ENCODE peak calls at places on chromosomes 11 and 22, in nine cellular contexts. Y, G, D, W, X, Q, T, H and O are unnamed samples.

GRCh38 chr11:71115770-71116434 is 136.5 kb downstream of the SHANK2 start:
- DNase-seq in Y (no peak), G (no peak), D (no peak), W (no peak), X (no peak), Q (no peak), T (no peak), H (no peak), O (no peak)

GRCh38 chr22:39327995-39328754 is 8.8 kb upstream of the RPL3 start:
- DNase-seq in Y (no peak), G (no peak), D (no peak), W (no peak), X (no peak), Q (peak; percentile 22), T (no peak), H (no peak), O (no peak)

GRCh38 chr11:15969701-15970329 is 386.5 kb downstream of the SOX6 start:
- DNase-seq in Y (no peak), G (no peak), D (peak; percentile 99), W (no peak), X (no peak), Q (peak; percentile 59), T (no peak), H (no peak), O (no peak)

GRCh38 chr11:68014157-68014965 is 4.2 kb downstream of the ALDH3B1 start:
- DNase-seq in Y (peak; percentile 80), G (no peak), D (peak; percentile 75), W (peak; percentile 89), X (no peak), Q (peak; percentile 77), T (no peak), H (no peak), O (peak; percentile 63)

GRCh38 chr11:12042215-12042676 is 33.8 kb upstream of the DKK3 start:
- DNase-seq in Y (no peak), G (no peak), D (peak; percentile 97), W (no peak), X (no peak), Q (peak; percentile 94), T (no peak), H (no peak), O (no peak)

GRCh38 chr11:116335891-116336290 is 436.9 kb downstream of the BUD13 start:
- DNase-seq in Y (no peak), G (no peak), D (no peak), W (no peak), X (no peak), Q (no peak), T (no peak), H (no peak), O (no peak)

GRCh38 chr11:34830648-34831047 is 85.5 kb downstream of the APIP start:
- DNase-seq in Y (no peak), G (peak; percentile 55), D (no peak), W (no peak), X (peak; percentile 66), Q (no peak), T (no peak), H (no peak), O (no peak)

GRCh38 chr11:17445240-17445795 is 31.3 kb downstream of the ABCC8 start:
- DNase-seq in Y (no peak), G (no peak), D (no peak), W (no peak), X (no peak), Q (no peak), T (no peak), H (no peak), O (no peak)

GRCh38 chr22:45907996-45908395 is 69.0 kb downstream of the WNT7B start:
- DNase-seq in Y (no peak), G (no peak), D (no peak), W (no peak), X (no peak), Q (no peak), T (no peak), H (no peak), O (no peak)

DNA sequence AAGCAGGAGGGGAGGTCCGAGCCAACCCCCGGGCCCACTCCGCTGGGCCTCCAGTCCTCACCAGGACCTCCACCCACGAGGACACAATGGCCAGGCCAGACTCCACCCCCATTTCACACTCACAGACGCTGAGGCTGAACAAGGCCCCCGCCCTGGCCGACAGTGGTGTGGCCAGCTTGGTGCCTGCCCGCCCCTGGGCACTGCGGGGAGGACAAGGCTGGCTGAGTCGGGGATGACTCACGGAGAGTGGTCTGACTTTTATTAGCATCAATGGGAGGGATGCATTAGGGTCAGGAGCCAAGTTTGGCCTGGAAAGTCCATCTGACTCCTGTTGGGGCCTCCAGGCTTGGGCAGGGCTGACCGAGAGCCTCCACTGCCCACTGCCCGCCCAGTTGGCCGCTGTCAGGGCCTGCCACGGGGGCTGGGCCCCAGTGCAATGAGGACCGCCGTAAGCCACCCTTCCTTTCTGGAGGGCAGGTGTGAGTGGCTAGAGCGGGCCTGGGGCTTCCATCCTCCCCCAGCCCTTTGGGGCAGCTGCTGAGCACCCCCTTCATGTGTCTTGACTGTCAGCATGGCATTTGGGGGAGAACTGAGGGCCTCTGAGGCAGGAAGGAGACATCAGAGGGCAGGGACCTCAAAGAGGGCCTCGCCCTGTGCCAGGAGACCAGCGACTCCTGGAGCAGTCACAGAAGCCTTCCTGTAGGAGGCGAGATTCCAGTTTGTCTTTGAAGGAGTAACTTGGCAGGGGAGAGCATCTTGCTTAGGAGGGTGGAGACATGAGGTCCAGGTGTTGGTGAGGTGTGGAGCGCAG is 10.6 kb downstream of the TSPAN32 start:
- DNase-seq in Y (no peak), G (no peak), D (peak; percentile 20), W (no peak), X (peak; percentile 63), Q (peak; percentile 16), T (no peak), H (no peak), O (peak; percentile 56)
- TF ChIP-seq CTCF in Y (no peak), G (no peak), D (no peak), W (no peak), X (no peak), Q (no peak), T (no peak), H (no peak), O (no peak)

DNA sequence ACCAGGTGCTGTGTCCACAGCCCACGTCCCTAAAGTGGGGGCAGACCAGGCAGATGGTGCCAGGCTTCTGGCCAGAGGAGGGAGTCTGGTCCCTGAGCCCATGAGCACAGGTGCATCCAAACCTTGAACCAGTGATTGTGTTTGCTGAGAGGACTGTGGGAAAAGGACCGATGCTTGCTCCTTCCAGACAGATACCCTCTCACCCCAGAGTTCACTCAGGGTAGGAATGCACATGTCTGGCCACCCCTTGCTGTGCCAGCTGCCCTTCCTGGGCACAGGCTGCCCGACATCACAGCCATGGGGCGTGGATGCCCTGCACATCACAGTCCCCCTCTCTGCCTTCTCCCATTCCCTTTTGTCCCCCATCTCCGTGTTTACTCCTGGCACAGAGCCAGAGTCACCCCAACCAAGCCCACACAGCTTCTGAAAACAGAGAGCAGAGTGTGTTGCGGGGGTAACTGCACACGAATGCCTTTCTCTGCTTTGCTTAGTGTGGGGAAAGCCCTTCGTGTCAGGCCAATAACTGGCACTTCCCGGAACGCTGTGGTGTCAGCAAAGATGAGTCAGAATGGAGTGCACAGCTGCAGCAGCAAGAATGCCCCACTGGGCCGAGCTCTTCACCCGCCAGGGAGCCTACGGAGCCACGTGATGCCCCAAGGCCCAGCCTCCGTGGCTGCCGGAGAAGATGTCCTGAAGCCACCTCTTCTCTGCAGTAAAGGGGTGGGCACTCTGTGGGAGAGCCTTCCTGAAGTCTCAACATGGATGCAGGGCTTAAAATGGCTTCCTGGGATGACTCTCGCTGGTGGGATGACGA is 7.6 kb downstream of the CARS1 start:
- DNase-seq in Y (peak; percentile 60), G (peak; percentile 55), D (peak; percentile 82), W (peak; percentile 90), X (peak; percentile 77), Q (peak; percentile 93), T (peak; percentile 10), H (peak; percentile 68), O (peak; percentile 95)
- H3K4me3 ChIP-seq in Y (no peak overlapping the region), G (no peak overlapping the region), D (no peak overlapping the region), W (no peak overlapping the region), X (no peak overlapping the region), Q (no peak overlapping the region), T (no peak overlapping the region), H (no peak overlapping the region), O (peak overlapping the region; percentile 1)

GRCh38 chr22:17748555-17749353 is 25.5 kb downstream of the BID start:
- DNase-seq in Y (no peak), G (peak; percentile 33), D (no peak), W (no peak), X (no peak), Q (no peak), T (no peak), H (no peak), O (no peak)
- TF ChIP-seq CTCF in Y (no peak), G (peak; percentile 46), D (no peak), W (no peak), X (no peak), Q (no peak), T (no peak), H (no peak), O (no peak)

DNA sequence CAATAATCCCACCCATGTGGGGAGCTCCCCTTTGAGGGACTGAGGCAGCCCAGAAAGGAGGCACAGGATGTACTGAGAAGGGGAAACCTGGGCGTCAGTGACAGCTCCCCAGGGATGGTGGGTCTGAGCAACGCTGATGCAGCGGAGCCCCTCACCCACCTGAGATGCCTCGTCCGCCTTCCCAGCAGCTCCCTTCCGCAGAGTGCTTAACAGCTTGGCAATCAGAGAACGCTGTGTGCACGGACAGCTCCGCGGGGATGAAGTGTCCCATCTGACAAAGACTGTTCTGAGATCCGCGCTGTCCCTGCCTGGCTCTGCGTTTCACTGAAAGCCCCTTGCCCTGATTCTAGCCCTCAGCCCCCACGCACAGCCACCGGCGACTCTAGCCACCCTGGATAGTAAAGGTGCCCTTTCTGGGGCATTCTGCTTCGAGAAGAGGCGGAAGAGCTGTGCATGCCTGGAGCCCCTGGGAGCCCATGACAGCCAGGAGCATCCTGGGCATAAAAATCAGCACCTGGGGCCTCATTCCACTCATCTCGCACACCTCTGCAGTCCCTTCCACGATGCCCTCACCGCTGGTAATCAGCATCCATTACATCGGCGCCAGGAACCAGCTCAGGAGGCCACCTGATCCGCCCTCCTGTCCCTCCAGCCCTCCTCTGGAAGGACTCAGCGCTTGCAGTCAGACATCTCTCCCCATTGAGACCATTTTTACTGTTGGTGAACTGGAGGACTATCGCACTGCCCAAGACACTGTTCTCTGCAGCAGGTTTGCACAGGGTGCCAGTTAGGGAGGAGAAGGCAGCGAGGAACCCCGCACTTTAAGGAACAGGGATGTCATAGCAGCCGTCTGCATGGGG is 10.7 kb downstream of the KCNJ5 start:
- DNase-seq in Y (no peak), G (no peak), D (no peak), W (no peak), X (no peak), Q (no peak), T (no peak), H (no peak), O (no peak)
- H3K4me3 ChIP-seq in Y (no peak overlapping the region), G (no peak overlapping the region), D (no peak overlapping the region), W (no peak overlapping the region), X (no peak overlapping the region), Q (no peak overlapping the region), T (no peak overlapping the region), H (no peak overlapping the region), O (no peak overlapping the region)

DNA sequence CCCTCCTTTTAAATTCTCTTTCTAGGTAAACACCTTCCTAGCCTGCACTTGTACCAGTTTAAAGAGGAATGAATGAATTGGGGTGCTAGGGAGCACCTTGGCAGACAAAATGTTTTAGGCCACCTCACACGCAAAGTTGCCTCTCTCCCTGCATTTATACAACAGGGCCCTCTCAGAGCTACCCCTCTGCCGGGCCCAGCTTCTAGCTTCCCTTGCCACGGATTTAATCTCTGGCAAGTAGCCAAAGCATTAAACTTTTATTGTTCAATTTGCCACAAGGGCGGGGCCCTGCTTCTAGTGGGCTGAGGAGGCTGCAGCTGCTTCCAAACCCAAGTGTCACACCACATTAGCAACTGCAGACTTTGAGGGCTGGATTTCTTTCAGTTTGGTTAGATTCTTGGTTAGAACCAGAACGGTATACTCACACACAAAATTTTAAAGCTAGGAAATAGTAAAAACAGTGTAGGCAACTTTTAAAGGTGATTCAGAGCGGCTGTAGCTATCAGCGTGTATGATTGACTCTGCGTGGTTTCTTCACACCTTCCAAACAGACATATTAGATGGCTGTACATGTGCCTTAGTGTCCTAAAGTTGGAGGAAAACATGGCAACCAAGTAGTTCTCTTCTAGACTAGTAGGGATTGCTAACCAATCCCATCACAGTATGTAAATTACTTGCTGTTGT is 6.5 kb downstream of the KREMEN1 start:
- DNase-seq in Y (peak; percentile 70), G (no peak), D (no peak), W (no peak), X (no peak), Q (no peak), T (no peak), H (no peak), O (no peak)
- TF ChIP-seq CTCF in Y (no peak), G (no peak), D (no peak), W (no peak), X (no peak), Q (no peak), T (no peak), H (no peak), O (no peak)